ENCODE peak calls at places on chromosomes 13 and 19, in ten cellular contexts. G, Q, V, F, P, L, W, I, Z and K are unnamed samples. For H3K4me1, the result is how much of the 10 kb centered on the place peaks cover.

GRCh38 chr19:33758541-33759013 is 38.1 kb upstream of the KCTD15 start:
- DNase-seq in F (no peak), L (no peak), G (no peak), Q (no peak), Z (no peak), V (no peak), I (no peak), P (no peak), W (no peak), K (peak)

GRCh38 chr19:18951721-18952281 is 10.8 kb upstream of the HOMER3 start:
- DNase-seq in W (no peak), Z (no peak), I (no peak), G (no peak), P (no peak), F (no peak), V (no peak), Q (no peak), L (no peak), K (no peak)

GRCh38 chr13:20796791-20797513 is 23.2 kb upstream of the EEF1AKMT1 start:
- DNase-seq in W (no peak), P (no peak), F (no peak), G (no peak), I (no peak), V (no peak), L (peak), Q (no peak), Z (no peak), K (no peak)

GRCh38 chr19:45954132-45954531 is 19.5 kb downstream of the NOVA2 start:
- DNase-seq in F (no peak), W (no peak), V (no peak), Z (no peak), I (no peak), G (no peak), Q (no peak), L (no peak), P (no peak), K (no peak)

GRCh38 chr13:99553033-99553432 is 51.8 kb downstream of the TM9SF2 start:
- DNase-seq in G (no peak), I (no peak), V (peak), F (no peak), P (no peak), Z (no peak), L (no peak), W (no peak), Q (no peak), K (no peak)

GRCh38 chr19:7294571-7295212 is 478 bp upstream of the INSR start:
- DNase-seq in I (peak), G (peak), Z (peak), L (peak), V (peak), Q (peak), F (peak), W (peak), P (peak), K (peak)

GRCh38 chr19:43759515-43759914 is 4.8 kb upstream of the SMG9 start:
- DNase-seq in W (no peak), P (peak), G (no peak), I (no peak), F (no peak), V (no peak), Z (no peak), Q (no peak), L (peak), K (no peak)

GRCh38 chr13:111474136-111475002 is 153.9 kb downstream of the TEX29 start:
- DNase-seq in F (no peak), P (no peak), I (no peak), G (no peak), Q (peak), W (no peak), L (peak), Z (peak), V (no peak), K (no peak)

GRCh38 chr13:35814573-35814972 is 316.6 kb downstream of the DCLK1 start:
- DNase-seq in P (no peak), V (no peak), Q (no peak), I (no peak), Z (no peak), G (no peak), L (peak), W (no peak), F (no peak), K (no peak)

GRCh38 chr19:35294859-35295258 is 2.9 kb downstream of the MAG start:
- DNase-seq in Q (no peak), I (no peak), W (no peak), L (no peak), P (no peak), Z (no peak), G (no peak), F (no peak), V (no peak), K (no peak)
- H3K4me1 ChIP-seq in Q (under half), I (under half), W (under half), L (under half), P (under half), Z (under half), G (under half), F (under half), V (under half), K (under half)

GRCh38 chr19:49596954-49597702 is 6.1 kb downstream of the PRR12 start:
- DNase-seq in Z (no peak), I (no peak), Q (no peak), F (peak), L (no peak), V (no peak), W (no peak), G (no peak), P (no peak), K (no peak)
- TF ChIP-seq CTCF in Z (no peak), I (no peak), Q (no peak), F (no peak), L (no peak), V (no peak), W (no peak), G (no peak), P (no peak), K (no peak)

GRCh38 chr19:38251564-38252051 is 4.6 kb downstream of the PPP1R14A start:
- DNase-seq in V (no peak), Q (no peak), W (no peak), G (no peak), Z (no peak), L (no peak), P (peak), I (peak), F (peak), K (no peak)

GRCh38 chr19:38252385-38252784 is 3.8 kb downstream of the PPP1R14A start:
- DNase-seq in Q (no peak), P (no peak), I (no peak), W (no peak), Z (no peak), F (no peak), G (no peak), V (no peak), L (no peak), K (no peak)

GRCh38 chr19:38252935-38253691 is 3.1 kb downstream of the PPP1R14A start:
- DNase-seq in W (no peak), Q (no peak), F (peak), I (peak), Z (no peak), G (no peak), L (no peak), V (peak), P (peak), K (peak)

GRCh38 chr19:38250428-38250820 is 5.8 kb downstream of the PPP1R14A start:
- DNase-seq in G (no peak), I (no peak), W (no peak), Q (no peak), P (no peak), V (no peak), Z (no peak), F (no peak), L (no peak), K (no peak)

GRCh38 chr19:38250821-38251563 is 5.2 kb downstream of the PPP1R14A start:
- DNase-seq in V (peak), Q (peak), P (peak), W (no peak), L (no peak), I (peak), Z (peak), G (peak), F (peak), K (peak)
- H3K4me1 ChIP-seq in V (under half), Q (under half), P (under half), W (under half), L (under half), I (half or more), Z (under half), G (under half), F (under half), K (under half)

GRCh38 chr19:47120461-47120860 is 6.9 kb upstream of the ZC3H4 start:
- DNase-seq in W (no peak), Z (no peak), G (no peak), V (no peak), P (no peak), Q (no peak), F (no peak), L (no peak), I (no peak), K (no peak)
- TF ChIP-seq CTCF in W (no peak), Z (no peak), G (no peak), V (no peak), P (no peak), Q (no peak), F (no peak), L (no peak), I (no peak), K (no peak)

GRCh38 chr19:37991841-37992248 is 84.8 kb downstream of the SIPA1L3 start:
- DNase-seq in W (no peak), Q (no peak), L (no peak), Z (no peak), P (no peak), F (no peak), I (no peak), G (no peak), V (no peak), K (peak)
- H3K4me1 ChIP-seq in W (under half), Q (under half), L (under half), Z (under half), P (under half), F (under half), I (under half), G (under half), V (under half), K (under half)

DNA sequence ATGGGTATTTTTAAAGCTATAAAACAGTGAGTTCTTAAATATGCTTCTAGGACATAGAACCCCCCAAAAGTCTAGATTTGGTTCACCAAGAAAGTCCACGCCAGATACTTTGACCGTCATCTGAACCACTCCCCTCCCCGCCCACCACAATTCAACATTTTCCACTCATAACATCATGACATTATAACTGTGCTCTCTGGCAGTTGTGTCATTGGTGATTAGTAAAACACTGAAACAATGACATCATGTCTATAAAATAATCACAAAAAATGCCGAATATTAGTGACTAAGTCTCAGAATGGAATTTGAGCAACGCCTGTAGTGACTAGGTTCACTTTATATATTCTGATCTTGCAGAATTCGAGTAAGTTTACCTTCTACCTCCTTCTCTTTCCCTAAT is 732.3 kb downstream of the FGF9 start:
- DNase-seq in W (no peak), Z (no peak), Q (no peak), F (no peak), I (no peak), G (no peak), L (no peak), V (no peak), P (no peak), K (no peak)
- TF ChIP-seq CTCF in W (no peak), Z (no peak), Q (no peak), F (no peak), I (no peak), G (no peak), L (no peak), V (no peak), P (no peak), K (no peak)

GRCh38 chr13:49649963-49650312 is 21.6 kb downstream of the ARL11 start:
- DNase-seq in I (no peak), W (no peak), Q (no peak), G (no peak), P (no peak), Z (no peak), L (no peak), V (no peak), F (no peak), K (no peak)
- H3K4me1 ChIP-seq in I (under half), W (under half), Q (under half), G (under half), P (under half), Z (under half), L (under half), V (under half), F (under half), K (under half)

GRCh38 chr19:28839455-28839854 is 373.5 kb downstream of the UQCRFS1 start:
- DNase-seq in I (no peak), F (no peak), G (no peak), Q (no peak), Z (no peak), V (no peak), P (no peak), L (no peak), W (no peak), K (no peak)
- TF ChIP-seq CTCF in I (no peak), F (no peak), G (no peak), Q (no peak), Z (no peak), V (no peak), P (no peak), L (no peak), W (no peak), K (no peak)